ENCODE peak calls at places on chromosomes 16 and 17, in five cellular contexts. M, S, W, U and G are unnamed samples.

GRCh38 chr17:16933317-16934132 is 38.4 kb downstream of the TNFRSF13B start:
- DNase-seq in W (no peak), U (peak; percentile 6), S (peak; percentile 10), M (peak; percentile 68), G (no peak)

GRCh38 chr17:60039096-60039495 is 39.6 kb downstream of the HEATR6 start:
- DNase-seq in M (no peak), W (no peak), S (peak; percentile 12), U (no peak), G (no peak)

GRCh38 chr17:78130439-78131101 is at the start of gene TMC8:
- DNase-seq in S (no peak), W (peak; percentile 78), U (no peak), M (peak; percentile 57), G (no peak)

GRCh38 chr16:30989469-30990047 is 4.6 kb downstream of the HSD3B7 start:
- DNase-seq in S (no peak), M (no peak), W (no peak), U (no peak), G (no peak)

GRCh38 chr17:64245218-64246145 is 17.6 kb downstream of the TEX2 start:
- DNase-seq in U (no peak), W (no peak), M (no peak), S (peak; percentile 52), G (no peak)

GRCh38 chr17:77974396-77974795 is 15.9 kb downstream of the TNRC6C start:
- DNase-seq in M (no peak), W (no peak), S (no peak), U (no peak), G (no peak)

GRCh38 chr17:82056729-82057621 is 5.3 kb downstream of the GPS1 start:
- DNase-seq in W (no peak), M (peak; percentile 53), S (no peak), U (no peak), G (no peak)

GRCh38 chr16:29770250-29770929 is 7.7 kb upstream of the ZG16 start:
- DNase-seq in W (no peak), S (no peak), U (no peak), M (no peak), G (no peak)

GRCh38 chr16:27995378-27995777 is 68.1 kb downstream of the GSG1L start:
- DNase-seq in U (no peak), S (no peak), W (no peak), M (no peak), G (no peak)

GRCh38 chr16:30896203-30896889 is at the start of gene CTF1:
- DNase-seq in S (peak; percentile 79), M (peak; percentile 88), U (peak; percentile 83), W (no peak), G (no peak)

GRCh38 chr16:2898831-2899563 is 12.7 kb upstream of the FLYWCH1 start:
- DNase-seq in M (peak; percentile 10), S (no peak), U (no peak), W (no peak), G (no peak)

GRCh38 chr17:61442878-61443474 is 9.2 kb upstream of the TBX4 start:
- DNase-seq in S (no peak), M (no peak), U (no peak), W (no peak), G (no peak)

GRCh38 chr16:76729525-76729924 is 452.3 kb downstream of the CNTNAP4 start:
- DNase-seq in U (no peak), M (no peak), S (no peak), W (no peak), G (no peak)

GRCh38 chr16:86664518-86665318 is 86.4 kb downstream of the FOXL1 start:
- DNase-seq in W (no peak), U (no peak), M (peak; percentile 64), S (peak; percentile 97), G (no peak)

GRCh38 chr17:73203135-73203787 is 10.4 kb downstream of the COG1 start:
- DNase-seq in M (no peak), U (no peak), W (no peak), S (no peak), G (no peak)

GRCh38 chr17:4498461-4499397 is at the start of gene SPNS2:
- DNase-seq in U (peak; percentile 75), S (no peak), W (peak; percentile 23), M (peak; percentile 83), G (no peak)

GRCh38 chr17:38403491-38403890 is 24.8 kb upstream of the ARHGAP23 start:
- DNase-seq in W (no peak), U (no peak), M (no peak), S (no peak), G (no peak)

DNA sequence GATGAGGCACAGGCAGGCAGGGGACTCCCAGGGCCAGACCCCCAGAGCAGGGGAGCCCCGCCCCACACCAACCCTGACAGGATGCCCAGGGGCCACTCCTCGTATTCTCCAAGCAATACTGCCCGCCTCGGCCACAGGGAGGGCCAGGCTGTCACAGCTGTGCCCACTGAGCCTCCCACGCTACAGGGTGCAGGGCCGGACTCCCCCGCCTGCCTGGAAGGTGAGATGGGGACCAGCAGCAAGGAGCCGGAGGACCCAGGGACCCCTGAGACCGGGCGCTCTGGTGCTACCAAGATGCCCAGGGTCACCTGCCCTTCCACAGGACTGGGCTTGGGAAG is 18.8 kb upstream of the ZFPM1 start:
- DNase-seq in W (no peak), U (no peak), S (no peak), M (no peak), G (no peak)
- H3K27me3 ChIP-seq in W (no peaks in the 10 kb centered on the region), U (peaks cover 85% of the 10 kb centered on the region), S (no peaks in the 10 kb centered on the region), M (no peaks in the 10 kb centered on the region), G (peaks cover 10% of the 10 kb centered on the region)

GRCh38 chr17:58004060-58004459 is 3.0 kb downstream of the SRSF1 start:
- DNase-seq in M (no peak), W (no peak), S (no peak), U (no peak), G (no peak)
- H3K4me1 ChIP-seq in M (peaks cover 68% of the 10 kb centered on the region), W (peaks cover 23% of the 10 kb centered on the region), S (peaks cover 27% of the 10 kb centered on the region), U (peaks cover 83% of the 10 kb centered on the region), G (no peaks in the 10 kb centered on the region)

DNA sequence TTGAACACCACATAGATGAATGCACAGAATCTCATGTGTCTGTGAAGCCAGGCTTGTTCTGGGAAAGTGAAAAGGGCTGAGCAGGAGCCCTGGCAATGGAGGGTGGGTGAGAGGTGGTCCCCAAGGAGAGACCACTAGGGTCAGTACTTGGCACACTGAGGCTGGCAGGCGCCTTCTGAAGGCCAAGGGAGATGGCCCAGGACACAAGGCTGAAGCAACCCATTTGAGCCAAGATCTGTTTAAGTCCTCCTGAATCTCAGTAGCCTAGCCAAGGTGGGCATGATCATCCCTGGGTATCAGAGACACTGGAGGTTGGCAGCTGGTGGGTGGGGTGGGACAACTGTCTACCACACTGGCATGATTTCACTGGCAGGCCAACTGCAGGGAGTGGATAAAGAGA is 1741.2 kb downstream of the TP53TG3F start:
- DNase-seq in U (no peak), S (no peak), M (no peak), W (no peak), G (no peak)
- H3K9me3 ChIP-seq in U (no peaks in the 10 kb centered on the region), S (no peaks in the 10 kb centered on the region), M (no peaks in the 10 kb centered on the region), W (no peaks in the 10 kb centered on the region), G (peaks cover 14% of the 10 kb centered on the region)

GRCh38 chr16:47881574-47881973 is 274.2 kb downstream of the ABCC12 start:
- DNase-seq in M (no peak), S (no peak), U (no peak), W (no peak), G (no peak)

GRCh38 chr16:47886631-47887415 is 269.0 kb downstream of the ABCC12 start:
- DNase-seq in S (no peak), U (no peak), W (no peak), M (no peak), G (no peak)

GRCh38 chr16:47887496-47887895 is 268.3 kb downstream of the ABCC12 start:
- DNase-seq in W (no peak), S (peak; percentile 46), M (no peak), U (no peak), G (no peak)

GRCh38 chr16:47885489-47885888 is 270.3 kb downstream of the ABCC12 start:
- DNase-seq in M (no peak), W (no peak), U (no peak), S (no peak), G (no peak)

DNA sequence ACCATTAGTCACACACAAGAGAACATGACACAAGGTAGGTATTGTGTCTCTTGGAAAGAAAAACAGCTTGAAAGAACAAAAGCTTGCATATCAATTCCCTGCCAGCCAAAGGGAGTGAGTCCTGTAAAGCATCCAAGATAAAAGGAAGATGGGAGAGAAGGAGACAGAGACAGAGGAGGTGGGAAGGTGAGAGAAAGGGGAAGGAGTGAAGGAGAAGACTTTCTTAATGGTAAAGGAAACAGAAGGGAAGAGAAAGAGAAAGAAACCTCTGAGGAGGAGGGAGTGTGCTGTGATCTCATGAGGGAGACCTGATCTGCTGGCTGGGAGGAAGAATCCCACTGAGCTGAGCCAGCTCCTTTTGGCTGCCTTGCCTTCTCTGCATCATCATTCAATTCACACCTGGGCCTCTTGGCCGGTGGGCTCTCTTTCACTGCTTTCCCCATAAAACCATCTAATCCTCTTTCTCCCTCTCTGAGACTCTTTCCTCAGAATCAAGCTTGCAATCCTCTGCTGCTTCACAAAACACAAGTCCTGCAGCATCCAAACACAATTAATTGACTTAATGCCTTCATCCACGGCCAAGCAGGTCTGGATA is 271.6 kb downstream of the ABCC12 start:
- DNase-seq in W (no peak), M (no peak), U (no peak), S (no peak), G (no peak)
- H3K27me3 ChIP-seq in W (no peaks in the 10 kb centered on the region), M (no peaks in the 10 kb centered on the region), U (peaks cover 50% of the 10 kb centered on the region), S (no peaks in the 10 kb centered on the region), G (no peaks in the 10 kb centered on the region)

GRCh38 chr17:37322106-37322505 is 53.7 kb upstream of the C17orf78 start:
- DNase-seq in W (no peak), S (no peak), U (no peak), M (no peak), G (no peak)
- H3K4me1 ChIP-seq in W (no peaks in the 10 kb centered on the region), S (no peaks in the 10 kb centered on the region), U (no peaks in the 10 kb centered on the region), M (no peaks in the 10 kb centered on the region), G (no peaks in the 10 kb centered on the region)

GRCh38 chr17:27086526-27086925 is 207.4 kb upstream of the WSB1 start:
- DNase-seq in M (no peak), U (no peak), S (no peak), W (no peak), G (no peak)
- H3K9me3 ChIP-seq in M (no peaks in the 10 kb centered on the region), U (no peaks in the 10 kb centered on the region), S (peaks cover 12% of the 10 kb centered on the region), W (no peaks in the 10 kb centered on the region), G (peaks cover 13% of the 10 kb centered on the region)